ENCODE peak calls at places on chromosomes 13 and 19, in four cellular contexts. A is A549, O is HepG2, W is GM12878. T is an unnamed sample.
A peak's percentile ranks its signal among the peaks of the same experiment; 100 is the strongest.

GRCh38 chr19:41821003-41821735 is 23.3 kb downstream of the LYPD4 start:
- DNase-seq in A (peak; percentile 82), O (peak; percentile 41), W (peak; percentile 12), T (peak; percentile 70)

GRCh38 chr13:39224841-39225240 is 186.6 kb downstream of the NHLRC3 start:
- DNase-seq in A (no peak), O (no peak), W (no peak), T (no peak)

GRCh38 chr19:55253842-55254624 is 4.8 kb downstream of the PPP6R1 start:
- DNase-seq in A (no peak), O (no peak), W (peak; percentile 77), T (no peak)

GRCh38 chr19:43779147-43779819 is 1.5 kb downstream of the KCNN4 start:
- DNase-seq in A (no peak), O (no peak), W (no peak), T (no peak)

GRCh38 chr13:39048806-39049205 is 10.6 kb downstream of the NHLRC3 start:
- DNase-seq in A (no peak), O (no peak), W (no peak), T (no peak)

GRCh38 chr13:40488869-40489391 is 177.5 kb downstream of the FOXO1 start:
- DNase-seq in A (no peak), O (no peak), W (no peak), T (no peak)

GRCh38 chr13:24680258-24680920 is at the start of gene ATP12A:
- DNase-seq in A (no peak), O (no peak), W (no peak), T (peak; percentile 59)

GRCh38 chr13:111868716-111869115 is 198.2 kb upstream of the SOX1 start:
- DNase-seq in A (no peak), O (no peak), W (no peak), T (no peak)

GRCh38 chr13:72221276-72221962 is 354.4 kb upstream of the DACH1 start:
- DNase-seq in A (peak; percentile 24), O (peak; percentile 28), W (no peak), T (no peak)

GRCh38 chr13:44132710-44133109 is 240.9 kb upstream of the SERP2 start:
- DNase-seq in A (no peak), O (no peak), W (no peak), T (no peak)

GRCh38 chr13:22073718-22074117 is 402.8 kb downstream of the FGF9 start:
- DNase-seq in A (no peak), O (no peak), W (peak; percentile 33), T (no peak)

GRCh38 chr13:50646070-50646469 is 197.4 kb downstream of the DLEU7 start:
- DNase-seq in A (no peak), O (no peak), W (no peak), T (no peak)

GRCh38 chr19:49554701-49555181 is 25.6 kb downstream of the NOSIP start:
- DNase-seq in A (no peak), O (no peak), W (no peak), T (no peak)

GRCh38 chr13:40665754-40666057 is 735 bp downstream of the FOXO1 start:
- DNase-seq in A (no peak), O (no peak), W (no peak), T (peak; percentile 65)

GRCh38 chr13:100088282-100088647 is 628 bp upstream of the PCCA start:
- DNase-seq in A (no peak), O (no peak), W (no peak), T (no peak)

GRCh38 chr19:49533551-49534488 is 6.0 kb downstream of the RCN3 start:
- DNase-seq in A (peak; percentile 85), O (no peak), W (peak; percentile 19), T (peak; percentile 93)

GRCh38 chr13:79776538-79776937 is 295.6 kb downstream of the NDFIP2 start:
- DNase-seq in A (no peak), O (no peak), W (no peak), T (no peak)

GRCh38 chr19:34228762-34229161 is 25.6 kb upstream of the GARRE1 start:
- DNase-seq in A (no peak), O (no peak), W (no peak), T (no peak)

GRCh38 chr13:75318138-75318833 is 163.7 kb downstream of the TBC1D4 start:
- DNase-seq in A (no peak), O (no peak), W (no peak), T (no peak)

GRCh38 chr13:28046981-28047380 is 53.4 kb downstream of the FLT3 start:
- DNase-seq in A (peak; percentile 26), O (no peak), W (no peak), T (no peak)

GRCh38 chr13:109275390-109275789 is 511.0 kb downstream of the IRS2 start:
- DNase-seq in A (no peak), O (no peak), W (no peak), T (no peak)

GRCh38 chr13:51778407-51778806 is 25.6 kb downstream of the DHRS12 start:
- DNase-seq in A (no peak), O (no peak), W (no peak), T (no peak)

GRCh38 chr19:44682807-44683206 is 11.5 kb downstream of the CEACAM19 start:
- DNase-seq in A (no peak), O (no peak), W (no peak), T (no peak)

GRCh38 chr13:32001392-32001768 is 30.2 kb upstream of the FRY start:
- DNase-seq in A (peak; percentile 39), O (peak; percentile 71), W (no peak), T (peak; percentile 60)

GRCh38 chr13:55361141-55361540 is 1779.6 kb upstream of the PRR20A start:
- DNase-seq in A (no peak), O (no peak), W (no peak), T (no peak)

GRCh38 chr13:27533155-27533643 is 82.8 kb upstream of the MTIF3 start:
- DNase-seq in A (peak; percentile 76), O (peak; percentile 65), W (no peak), T (peak; percentile 85)

GRCh38 chr13:41675306-41675705 is 218.0 kb downstream of the RGCC start:
- DNase-seq in A (no peak), O (no peak), W (no peak), T (no peak)

GRCh38 chr19:45164577-45165335 is 4.0 kb upstream of the NKPD1 start:
- DNase-seq in A (peak; percentile 79), O (peak; percentile 79), W (peak; percentile 64), T (no peak)

GRCh38 chr13:23570931-23571330 is 719 bp downstream of the TNFRSF19 start:
- DNase-seq in A (no peak), O (peak; percentile 51), W (no peak), T (no peak)

GRCh38 chr13:79589605-79590511 is 108.9 kb downstream of the NDFIP2 start:
- DNase-seq in A (no peak), O (no peak), W (no peak), T (no peak)

GRCh38 chr13:94006271-94006670 is 473.2 kb downstream of the DCT start:
- DNase-seq in A (no peak), O (peak; percentile 3), W (no peak), T (no peak)

GRCh38 chr19:40165362-40165937 is 25.8 kb upstream of the MAP3K10 start:
- DNase-seq in A (peak; percentile 77), O (peak; percentile 44), W (no peak), T (peak; percentile 72)

GRCh38 chr13:114096811-114097503 is 35.5 kb downstream of the RASA3 start:
- DNase-seq in A (no peak), O (no peak), W (no peak), T (peak; percentile 59)

GRCh38 chr13:24306632-24307031 is 2.7 kb upstream of the C1QTNF9 start:
- DNase-seq in A (no peak), O (peak; percentile 13), W (no peak), T (no peak)

GRCh38 chr19:41928754-41929535 is 696 bp upstream of the ERFL start:
- DNase-seq in A (peak; percentile 53), O (no peak), W (no peak), T (no peak)

GRCh38 chr19:55646889-55647731 is 902 bp upstream of the CCDC106 start:
- DNase-seq in A (no peak), O (no peak), W (no peak), T (peak; percentile 23)

GRCh38 chr13:85332595-85332994 is 466.6 kb downstream of the SLITRK6 start:
- DNase-seq in A (no peak), O (no peak), W (no peak), T (no peak)

GRCh38 chr13:50123862-50124535 is 108.8 kb downstream of the KCNRG start:
- DNase-seq in A (peak; percentile 93), O (peak; percentile 90), W (no peak), T (no peak)

DNA sequence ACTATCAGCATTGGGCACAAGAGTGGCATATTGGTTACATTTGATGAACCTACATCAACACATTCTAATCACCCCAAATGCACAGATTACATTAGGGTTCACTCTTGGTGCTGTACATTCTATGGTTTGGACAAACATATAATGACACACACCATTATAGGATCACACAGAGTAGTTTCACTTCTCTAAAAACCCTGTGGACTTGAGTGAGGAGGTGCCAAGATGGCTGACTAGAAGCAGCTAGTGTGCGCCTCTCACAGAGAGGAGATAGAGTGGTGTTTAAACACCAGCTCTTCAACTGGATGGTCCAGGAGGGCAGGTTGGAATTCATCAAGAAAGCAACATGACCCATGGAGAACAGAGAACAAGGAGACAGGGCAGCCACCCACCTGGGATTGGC is 265.6 kb downstream of the TDRD3 start:
- DNase-seq in A (no peak), O (no peak), W (no peak), T (no peak)
- TF ChIP-seq PBX3 in A (no peak), O (no peak), W (no peak), T (no peak)

GRCh38 chr19:13960863-13961784 is 8.8 kb downstream of the DCAF15 start:
- DNase-seq in A (no peak), O (no peak), W (no peak), T (peak; percentile 36)
- TF ChIP-seq PBX3 in A (no peak), O (no peak), W (no peak), T (no peak)

GRCh38 chr19:30406220-30406944 is 34.2 kb downstream of the ZNF536 start:
- DNase-seq in A (peak; percentile 56), O (peak; percentile 10), W (no peak), T (peak; percentile 56)
- TF ChIP-seq PBX3 in A (no peak), O (no peak), W (no peak), T (no peak)

DNA sequence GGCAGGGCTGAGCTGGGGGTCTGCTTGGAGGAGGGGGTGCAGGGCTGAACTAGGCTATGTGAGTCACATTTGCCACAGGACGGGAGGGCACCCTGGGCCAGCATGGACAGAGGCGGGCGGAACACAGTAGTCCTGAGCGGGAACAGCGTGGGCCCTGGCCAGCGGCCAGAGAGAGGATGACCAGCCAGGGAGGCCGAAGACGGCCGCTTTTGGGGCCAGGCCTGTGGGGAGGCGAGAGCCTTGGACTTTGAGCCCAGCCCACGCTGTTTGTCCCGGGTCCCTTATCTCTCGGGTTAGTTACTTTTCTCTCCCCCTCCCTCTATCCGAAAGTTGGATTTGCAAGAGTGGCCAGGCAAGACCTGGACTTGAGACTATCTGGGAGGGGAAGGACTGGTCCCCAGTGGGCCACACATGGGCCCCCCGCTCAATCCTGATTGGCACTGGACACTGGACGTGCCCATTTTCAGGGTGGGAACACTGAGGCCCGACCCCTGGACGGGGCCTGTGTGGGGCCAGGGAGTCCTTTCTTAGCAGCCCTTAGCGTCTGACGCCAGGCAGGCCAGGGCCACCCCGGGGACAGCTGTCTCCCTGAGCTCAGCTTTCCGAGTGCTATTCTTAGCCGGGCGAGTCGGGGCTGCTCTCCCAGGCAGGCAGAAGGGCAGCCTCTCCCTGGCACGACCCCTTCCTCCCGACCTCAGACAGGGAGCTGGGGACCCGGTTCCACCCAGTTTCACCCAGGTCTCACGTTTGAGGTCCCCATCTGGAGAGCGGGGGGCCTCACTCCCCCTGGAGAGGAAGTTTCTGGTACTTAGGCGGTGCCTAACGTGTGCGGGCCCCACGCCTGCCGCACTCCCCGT is 833 bp downstream of the GAMT start:
- DNase-seq in A (peak; percentile 42), O (peak; percentile 96), W (no peak), T (peak; percentile 82)
- TF ChIP-seq PBX3 in A (no peak), O (no peak), W (no peak), T (no peak)

GRCh38 chr13:30877335-30877734 is 28.7 kb upstream of the MEDAG start:
- DNase-seq in A (no peak), O (no peak), W (no peak), T (no peak)
- TF ChIP-seq PBX3 in A (no peak), O (no peak), W (no peak), T (peak; percentile 50)

T was measured in SK-N-SH.